ENCODE peak calls at places on chromosomes 3 and 15, in ten cellular contexts. One of them, this sample, is unnamed.

GRCh38 chr3:189557824-189558223 is 73.4 kb upstream of the TP63 start:
- DNase-seq in gastrocnemius medialis: no peak
- DNase-seq in WERI-Rb-1: no peak
- DNase-seq in activated CD4-positive, alpha-beta T cell treated with anti-CD3 and anti-CD28 coated beads, Interleukin-2, amount 50 U/mL, for 1 hour: no peak
- DNase-seq in left cardiac atrium: no peak
- DNase-seq in IMR-90: no peak
- DNase-seq in breast epithelium: no peak
- DNase-seq in RPMI7951: peak; percentile 69
- DNase-seq in activated naive CD4-positive, alpha-beta T cell treated with anti-CD3 and anti-CD28 coated beads, Interleukin-2, amount 50 U/mL, for 72 hours: no peak
- DNase-seq in AG08395: no peak
- DNase-seq in this sample: no peak

GRCh38 chr3:184361532-184361931 is at the start of the genes CLCN2 and POLR2H:
- DNase-seq in activated CD4-positive, alpha-beta T cell treated with anti-CD3 and anti-CD28 coated beads, Interleukin-2, amount 50 U/mL, for 1 hour: peak; percentile 20
- DNase-seq in breast epithelium: no peak
- DNase-seq in WERI-Rb-1: peak; percentile 65
- DNase-seq in activated naive CD4-positive, alpha-beta T cell treated with anti-CD3 and anti-CD28 coated beads, Interleukin-2, amount 50 U/mL, for 72 hours: peak; percentile 73
- DNase-seq in gastrocnemius medialis: no peak
- DNase-seq in left cardiac atrium: peak; percentile 70
- DNase-seq in IMR-90: peak; percentile 33
- DNase-seq in RPMI7951: peak; percentile 64
- DNase-seq in AG08395: peak; percentile 64
- DNase-seq in this sample: peak; percentile 41

GRCh38 chr15:56058986-56059385 is 65.6 kb upstream of the NEDD4 start:
- DNase-seq in IMR-90: no peak
- DNase-seq in WERI-Rb-1: peak; percentile 43
- DNase-seq in RPMI7951: no peak
- DNase-seq in activated CD4-positive, alpha-beta T cell treated with anti-CD3 and anti-CD28 coated beads, Interleukin-2, amount 50 U/mL, for 1 hour: no peak
- DNase-seq in activated naive CD4-positive, alpha-beta T cell treated with anti-CD3 and anti-CD28 coated beads, Interleukin-2, amount 50 U/mL, for 72 hours: no peak
- DNase-seq in breast epithelium: no peak
- DNase-seq in gastrocnemius medialis: peak; percentile 63
- DNase-seq in AG08395: no peak
- DNase-seq in left cardiac atrium: no peak
- DNase-seq in this sample: no peak

GRCh38 chr15:74269362-74270035 is 33.4 kb downstream of the CCDC33 start:
- DNase-seq in gastrocnemius medialis: no peak
- DNase-seq in RPMI7951: no peak
- DNase-seq in activated naive CD4-positive, alpha-beta T cell treated with anti-CD3 and anti-CD28 coated beads, Interleukin-2, amount 50 U/mL, for 72 hours: no peak
- DNase-seq in IMR-90: no peak
- DNase-seq in AG08395: no peak
- DNase-seq in activated CD4-positive, alpha-beta T cell treated with anti-CD3 and anti-CD28 coated beads, Interleukin-2, amount 50 U/mL, for 1 hour: no peak
- DNase-seq in left cardiac atrium: no peak
- DNase-seq in WERI-Rb-1: no peak
- DNase-seq in breast epithelium: no peak
- DNase-seq in this sample: no peak

GRCh38 chr3:117706037-117706436 is 996.5 kb downstream of the TUSC7 start:
- DNase-seq in IMR-90: peak; percentile 97
- DNase-seq in activated CD4-positive, alpha-beta T cell treated with anti-CD3 and anti-CD28 coated beads, Interleukin-2, amount 50 U/mL, for 1 hour: no peak
- DNase-seq in breast epithelium: no peak
- DNase-seq in WERI-Rb-1: no peak
- DNase-seq in RPMI7951: peak; percentile 1
- DNase-seq in gastrocnemius medialis: no peak
- DNase-seq in activated naive CD4-positive, alpha-beta T cell treated with anti-CD3 and anti-CD28 coated beads, Interleukin-2, amount 50 U/mL, for 72 hours: no peak
- DNase-seq in left cardiac atrium: no peak
- DNase-seq in AG08395: peak; percentile 90
- DNase-seq in this sample: peak; percentile 6

GRCh38 chr3:163552659-163552966 is 1525.7 kb downstream of the SI start:
- DNase-seq in activated naive CD4-positive, alpha-beta T cell treated with anti-CD3 and anti-CD28 coated beads, Interleukin-2, amount 50 U/mL, for 72 hours: no peak
- DNase-seq in RPMI7951: no peak
- DNase-seq in breast epithelium: no peak
- DNase-seq in activated CD4-positive, alpha-beta T cell treated with anti-CD3 and anti-CD28 coated beads, Interleukin-2, amount 50 U/mL, for 1 hour: no peak
- DNase-seq in WERI-Rb-1: no peak
- DNase-seq in left cardiac atrium: no peak
- DNase-seq in AG08395: no peak
- DNase-seq in gastrocnemius medialis: no peak
- DNase-seq in IMR-90: no peak
- DNase-seq in this sample: no peak

GRCh38 chr3:113626513-113627371 is 69.7 kb downstream of the USF3 start:
- DNase-seq in activated CD4-positive, alpha-beta T cell treated with anti-CD3 and anti-CD28 coated beads, Interleukin-2, amount 50 U/mL, for 1 hour: no peak
- DNase-seq in WERI-Rb-1: peak; percentile 58
- DNase-seq in breast epithelium: no peak
- DNase-seq in gastrocnemius medialis: peak; percentile 64
- DNase-seq in left cardiac atrium: peak; percentile 57
- DNase-seq in activated naive CD4-positive, alpha-beta T cell treated with anti-CD3 and anti-CD28 coated beads, Interleukin-2, amount 50 U/mL, for 72 hours: no peak
- DNase-seq in RPMI7951: peak; percentile 76
- DNase-seq in IMR-90: peak; percentile 58
- DNase-seq in AG08395: peak; percentile 71
- DNase-seq in this sample: peak; percentile 86

GRCh38 chr3:18201315-18201714 is 223.8 kb downstream of the SATB1 start:
- DNase-seq in AG08395: no peak
- DNase-seq in RPMI7951: no peak
- DNase-seq in gastrocnemius medialis: no peak
- DNase-seq in WERI-Rb-1: no peak
- DNase-seq in breast epithelium: no peak
- DNase-seq in activated naive CD4-positive, alpha-beta T cell treated with anti-CD3 and anti-CD28 coated beads, Interleukin-2, amount 50 U/mL, for 72 hours: no peak
- DNase-seq in left cardiac atrium: no peak
- DNase-seq in IMR-90: no peak
- DNase-seq in activated CD4-positive, alpha-beta T cell treated with anti-CD3 and anti-CD28 coated beads, Interleukin-2, amount 50 U/mL, for 1 hour: no peak
- DNase-seq in this sample: no peak

GRCh38 chr3:65716372-65716771 is 322.3 kb downstream of the MAGI1 start:
- DNase-seq in activated naive CD4-positive, alpha-beta T cell treated with anti-CD3 and anti-CD28 coated beads, Interleukin-2, amount 50 U/mL, for 72 hours: no peak
- DNase-seq in gastrocnemius medialis: no peak
- DNase-seq in WERI-Rb-1: no peak
- DNase-seq in activated CD4-positive, alpha-beta T cell treated with anti-CD3 and anti-CD28 coated beads, Interleukin-2, amount 50 U/mL, for 1 hour: no peak
- DNase-seq in left cardiac atrium: no peak
- DNase-seq in RPMI7951: no peak
- DNase-seq in IMR-90: no peak
- DNase-seq in AG08395: no peak
- DNase-seq in breast epithelium: no peak
- DNase-seq in this sample: no peak

GRCh38 chr15:94792166-94792565 is 560.8 kb downstream of the MCTP2 start:
- DNase-seq in breast epithelium: no peak
- DNase-seq in activated CD4-positive, alpha-beta T cell treated with anti-CD3 and anti-CD28 coated beads, Interleukin-2, amount 50 U/mL, for 1 hour: no peak
- DNase-seq in activated naive CD4-positive, alpha-beta T cell treated with anti-CD3 and anti-CD28 coated beads, Interleukin-2, amount 50 U/mL, for 72 hours: no peak
- DNase-seq in gastrocnemius medialis: no peak
- DNase-seq in RPMI7951: peak; percentile 64
- DNase-seq in AG08395: no peak
- DNase-seq in WERI-Rb-1: no peak
- DNase-seq in left cardiac atrium: no peak
- DNase-seq in IMR-90: peak; percentile 79
- DNase-seq in this sample: no peak

GRCh38 chr3:49006591-49007067 is 562 bp upstream of the WDR6 start:
- DNase-seq in breast epithelium: no peak
- DNase-seq in WERI-Rb-1: no peak
- DNase-seq in activated CD4-positive, alpha-beta T cell treated with anti-CD3 and anti-CD28 coated beads, Interleukin-2, amount 50 U/mL, for 1 hour: no peak
- DNase-seq in IMR-90: peak; percentile 63
- DNase-seq in gastrocnemius medialis: no peak
- DNase-seq in RPMI7951: peak; percentile 48
- DNase-seq in AG08395: peak; percentile 22
- DNase-seq in activated naive CD4-positive, alpha-beta T cell treated with anti-CD3 and anti-CD28 coated beads, Interleukin-2, amount 50 U/mL, for 72 hours: no peak
- DNase-seq in left cardiac atrium: peak; percentile 53
- DNase-seq in this sample: no peak

GRCh38 chr3:50525987-50526386 is 22.6 kb upstream of the CACNA2D2 start:
- DNase-seq in IMR-90: peak; percentile 30
- DNase-seq in WERI-Rb-1: no peak
- DNase-seq in left cardiac atrium: peak; percentile 53
- DNase-seq in activated naive CD4-positive, alpha-beta T cell treated with anti-CD3 and anti-CD28 coated beads, Interleukin-2, amount 50 U/mL, for 72 hours: peak; percentile 63
- DNase-seq in RPMI7951: peak; percentile 60
- DNase-seq in gastrocnemius medialis: no peak
- DNase-seq in activated CD4-positive, alpha-beta T cell treated with anti-CD3 and anti-CD28 coated beads, Interleukin-2, amount 50 U/mL, for 1 hour: peak; percentile 41
- DNase-seq in AG08395: peak; percentile 76
- DNase-seq in breast epithelium: no peak
- DNase-seq in this sample: peak; percentile 25

GRCh38 chr3:195526492-195526891 is 16.6 kb downstream of the PPP1R2 start:
- DNase-seq in AG08395: no peak
- DNase-seq in activated CD4-positive, alpha-beta T cell treated with anti-CD3 and anti-CD28 coated beads, Interleukin-2, amount 50 U/mL, for 1 hour: no peak
- DNase-seq in WERI-Rb-1: no peak
- DNase-seq in left cardiac atrium: no peak
- DNase-seq in activated naive CD4-positive, alpha-beta T cell treated with anti-CD3 and anti-CD28 coated beads, Interleukin-2, amount 50 U/mL, for 72 hours: no peak
- DNase-seq in breast epithelium: no peak
- DNase-seq in RPMI7951: no peak
- DNase-seq in gastrocnemius medialis: no peak
- DNase-seq in IMR-90: no peak
- DNase-seq in this sample: no peak

GRCh38 chr3:78258798-78259197 is 1218.9 kb downstream of the ROBO2 start:
- DNase-seq in AG08395: peak; percentile 82
- DNase-seq in activated CD4-positive, alpha-beta T cell treated with anti-CD3 and anti-CD28 coated beads, Interleukin-2, amount 50 U/mL, for 1 hour: no peak
- DNase-seq in IMR-90: peak; percentile 90
- DNase-seq in WERI-Rb-1: no peak
- DNase-seq in activated naive CD4-positive, alpha-beta T cell treated with anti-CD3 and anti-CD28 coated beads, Interleukin-2, amount 50 U/mL, for 72 hours: no peak
- DNase-seq in left cardiac atrium: no peak
- DNase-seq in RPMI7951: peak; percentile 48
- DNase-seq in gastrocnemius medialis: no peak
- DNase-seq in breast epithelium: no peak
- DNase-seq in this sample: no peak

GRCh38 chr15:66772967-66773873 is 71.2 kb downstream of the SMAD6 start:
- DNase-seq in AG08395: no peak
- DNase-seq in RPMI7951: no peak
- DNase-seq in activated naive CD4-positive, alpha-beta T cell treated with anti-CD3 and anti-CD28 coated beads, Interleukin-2, amount 50 U/mL, for 72 hours: no peak
- DNase-seq in breast epithelium: no peak
- DNase-seq in WERI-Rb-1: no peak
- DNase-seq in IMR-90: no peak
- DNase-seq in gastrocnemius medialis: no peak
- DNase-seq in activated CD4-positive, alpha-beta T cell treated with anti-CD3 and anti-CD28 coated beads, Interleukin-2, amount 50 U/mL, for 1 hour: no peak
- DNase-seq in left cardiac atrium: peak; percentile 62
- DNase-seq in this sample: no peak

GRCh38 chr3:18124501-18124900 is 300.6 kb downstream of the SATB1 start:
- DNase-seq in breast epithelium: no peak
- DNase-seq in IMR-90: peak; percentile 67
- DNase-seq in WERI-Rb-1: no peak
- DNase-seq in gastrocnemius medialis: no peak
- DNase-seq in left cardiac atrium: no peak
- DNase-seq in AG08395: peak; percentile 85
- DNase-seq in activated CD4-positive, alpha-beta T cell treated with anti-CD3 and anti-CD28 coated beads, Interleukin-2, amount 50 U/mL, for 1 hour: no peak
- DNase-seq in RPMI7951: peak; percentile 91
- DNase-seq in activated naive CD4-positive, alpha-beta T cell treated with anti-CD3 and anti-CD28 coated beads, Interleukin-2, amount 50 U/mL, for 72 hours: no peak
- DNase-seq in this sample: no peak

GRCh38 chr15:89858661-89859458 is 34.9 kb downstream of the AP3S2 start:
- DNase-seq in breast epithelium: no peak
- DNase-seq in left cardiac atrium: no peak
- DNase-seq in RPMI7951: no peak
- DNase-seq in AG08395: no peak
- DNase-seq in WERI-Rb-1: no peak
- DNase-seq in activated CD4-positive, alpha-beta T cell treated with anti-CD3 and anti-CD28 coated beads, Interleukin-2, amount 50 U/mL, for 1 hour: no peak
- DNase-seq in activated naive CD4-positive, alpha-beta T cell treated with anti-CD3 and anti-CD28 coated beads, Interleukin-2, amount 50 U/mL, for 72 hours: no peak
- DNase-seq in IMR-90: no peak
- DNase-seq in gastrocnemius medialis: no peak
- DNase-seq in this sample: no peak

GRCh38 chr3:196519738-196520122 is 4.6 kb upstream of the SMCO1 start:
- DNase-seq in RPMI7951: no peak
- DNase-seq in gastrocnemius medialis: no peak
- DNase-seq in breast epithelium: no peak
- DNase-seq in AG08395: no peak
- DNase-seq in IMR-90: no peak
- DNase-seq in activated naive CD4-positive, alpha-beta T cell treated with anti-CD3 and anti-CD28 coated beads, Interleukin-2, amount 50 U/mL, for 72 hours: no peak
- DNase-seq in left cardiac atrium: no peak
- DNase-seq in WERI-Rb-1: peak; percentile 11
- DNase-seq in activated CD4-positive, alpha-beta T cell treated with anti-CD3 and anti-CD28 coated beads, Interleukin-2, amount 50 U/mL, for 1 hour: no peak
- DNase-seq in this sample: no peak

GRCh38 chr15:64877435-64877834 is 34.3 kb upstream of the ANKDD1A start:
- DNase-seq in RPMI7951: peak; percentile 58
- DNase-seq in gastrocnemius medialis: peak; percentile 59
- DNase-seq in IMR-90: no peak
- DNase-seq in breast epithelium: no peak
- DNase-seq in activated CD4-positive, alpha-beta T cell treated with anti-CD3 and anti-CD28 coated beads, Interleukin-2, amount 50 U/mL, for 1 hour: no peak
- DNase-seq in left cardiac atrium: peak; percentile 83
- DNase-seq in AG08395: peak; percentile 45
- DNase-seq in activated naive CD4-positive, alpha-beta T cell treated with anti-CD3 and anti-CD28 coated beads, Interleukin-2, amount 50 U/mL, for 72 hours: no peak
- DNase-seq in WERI-Rb-1: no peak
- DNase-seq in this sample: peak; percentile 59

GRCh38 chr3:194300392-194300758 is 50.8 kb downstream of the CPN2 start:
- DNase-seq in WERI-Rb-1: no peak
- DNase-seq in left cardiac atrium: peak; percentile 82
- DNase-seq in activated naive CD4-positive, alpha-beta T cell treated with anti-CD3 and anti-CD28 coated beads, Interleukin-2, amount 50 U/mL, for 72 hours: no peak
- DNase-seq in RPMI7951: peak; percentile 92
- DNase-seq in activated CD4-positive, alpha-beta T cell treated with anti-CD3 and anti-CD28 coated beads, Interleukin-2, amount 50 U/mL, for 1 hour: no peak
- DNase-seq in gastrocnemius medialis: peak; percentile 86
- DNase-seq in breast epithelium: peak; percentile 87
- DNase-seq in IMR-90: peak; percentile 39
- DNase-seq in AG08395: peak; percentile 77
- DNase-seq in this sample: no peak

GRCh38 chr3:196024968-196025367 is 56.9 kb downstream of the TFRC start:
- DNase-seq in WERI-Rb-1: no peak
- DNase-seq in activated naive CD4-positive, alpha-beta T cell treated with anti-CD3 and anti-CD28 coated beads, Interleukin-2, amount 50 U/mL, for 72 hours: no peak
- DNase-seq in left cardiac atrium: no peak
- DNase-seq in activated CD4-positive, alpha-beta T cell treated with anti-CD3 and anti-CD28 coated beads, Interleukin-2, amount 50 U/mL, for 1 hour: no peak
- DNase-seq in IMR-90: no peak
- DNase-seq in RPMI7951: no peak
- DNase-seq in AG08395: no peak
- DNase-seq in breast epithelium: no peak
- DNase-seq in gastrocnemius medialis: no peak
- DNase-seq in this sample: no peak

GRCh38 chr15:62624541-62625399 is 417.8 kb upstream of the TPM1 start:
- DNase-seq in left cardiac atrium: no peak
- DNase-seq in RPMI7951: peak; percentile 86
- DNase-seq in gastrocnemius medialis: peak; percentile 25
- DNase-seq in WERI-Rb-1: no peak
- DNase-seq in activated naive CD4-positive, alpha-beta T cell treated with anti-CD3 and anti-CD28 coated beads, Interleukin-2, amount 50 U/mL, for 72 hours: no peak
- DNase-seq in breast epithelium: no peak
- DNase-seq in IMR-90: peak; percentile 74
- DNase-seq in activated CD4-positive, alpha-beta T cell treated with anti-CD3 and anti-CD28 coated beads, Interleukin-2, amount 50 U/mL, for 1 hour: no peak
- DNase-seq in AG08395: peak; percentile 83
- DNase-seq in this sample: no peak

GRCh38 chr3:188827593-188827992 is 344.2 kb upstream of the TPRG1 start:
- DNase-seq in activated CD4-positive, alpha-beta T cell treated with anti-CD3 and anti-CD28 coated beads, Interleukin-2, amount 50 U/mL, for 1 hour: no peak
- DNase-seq in activated naive CD4-positive, alpha-beta T cell treated with anti-CD3 and anti-CD28 coated beads, Interleukin-2, amount 50 U/mL, for 72 hours: no peak
- DNase-seq in WERI-Rb-1: no peak
- DNase-seq in breast epithelium: no peak
- DNase-seq in gastrocnemius medialis: no peak
- DNase-seq in IMR-90: peak; percentile 21
- DNase-seq in RPMI7951: no peak
- DNase-seq in AG08395: peak; percentile 7
- DNase-seq in left cardiac atrium: no peak
- DNase-seq in this sample: no peak

This sample was measured in SK-MEL-5.